ENCODE peak calls at places on chromosomes 4 and X, in nine cellular contexts. H is right lobe of liver, T is H9, Z is vagina, A is left ventricle myocardium inferior, Y is IMR-90, N is GM23338, S is right atrium auricular region, J is upper lobe of left lung. K is an unnamed sample. For H3K4me1, the result is how much of the 10 kb centered on the place peaks cover.

GRCh38 chr4:52715255-52715897 is 35.8 kb downstream of the ERVMER34-1 start:
- DNase-seq in H (no peak), T (no peak), Z (no peak), A (no peak), Y (no peak), N (no peak), S (no peak), J (no peak), K (no peak)

GRCh38 chr4:81747242-81747930 is 275.7 kb upstream of the RASGEF1B start:
- DNase-seq in H (no peak), T (no peak), Z (no peak), A (no peak), Y (no peak), N (no peak), S (no peak), J (peak), K (no peak)

GRCh38 chr4:84915396-84915780 is 51.1 kb downstream of the WDFY3 start:
- DNase-seq in H (no peak), T (no peak), Z (no peak), A (no peak), Y (peak), N (no peak), S (no peak), J (no peak), K (no peak)

GRCh38 chrX:19879742-19880378 is 7.5 kb downstream of the SH3KBP1 start:
- DNase-seq in H (no peak), T (no peak), Z (no peak), A (no peak), Y (no peak), N (no peak), S (no peak), J (no peak), K (no peak)

GRCh38 chrX:38985375-38985774 is 184.1 kb downstream of the MID1IP1 start:
- DNase-seq in H (no peak), T (no peak), Z (no peak), A (no peak), Y (peak), N (peak), S (no peak), J (no peak), K (no peak)

GRCh38 chr4:96131186-96131585 is 291.3 kb downstream of the PDHA2 start:
- DNase-seq in H (no peak), T (no peak), Z (no peak), A (no peak), Y (no peak), N (no peak), S (no peak), J (no peak), K (no peak)

GRCh38 chr4:36320130-36320902 is 38.9 kb downstream of the DTHD1 start:
- DNase-seq in H (no peak), T (no peak), Z (no peak), A (no peak), Y (no peak), N (no peak), S (no peak), J (no peak), K (no peak)

GRCh38 chr4:169045862-169046584 is 36.0 kb upstream of the CBR4 start:
- DNase-seq in H (no peak), T (peak), Z (no peak), A (no peak), Y (no peak), N (peak), S (no peak), J (peak), K (no peak)

GRCh38 chrX:14777484-14777883 is 95.4 kb downstream of the FANCB start:
- DNase-seq in H (no peak), T (no peak), Z (no peak), A (no peak), Y (peak), N (no peak), S (no peak), J (no peak), K (no peak)

GRCh38 chrX:134622056-134622812 is 36.0 kb downstream of the PLAC1 start:
- DNase-seq in H (no peak), T (peak), Z (no peak), A (no peak), Y (peak), N (peak), S (no peak), J (no peak), K (no peak)

GRCh38 chr4:168514249-168514852 is 17.5 kb downstream of the PALLD start:
- DNase-seq in H (no peak), T (no peak), Z (no peak), A (no peak), Y (peak), N (peak), S (no peak), J (no peak), K (no peak)

GRCh38 chrX:124506031-124506430 is 159.7 kb downstream of the SH2D1A start:
- DNase-seq in H (no peak), T (no peak), Z (no peak), A (no peak), Y (no peak), N (no peak), S (no peak), J (no peak), K (no peak)

GRCh38 chrX:71941771-71942170 is 31.1 kb downstream of the NHSL2 start:
- DNase-seq in H (no peak), T (no peak), Z (no peak), A (peak), Y (peak), N (no peak), S (no peak), J (no peak), K (no peak)

GRCh38 chrX:38837389-38837788 is 36.1 kb downstream of the MID1IP1 start:
- DNase-seq in H (no peak), T (no peak), Z (no peak), A (no peak), Y (peak), N (no peak), S (no peak), J (no peak), K (no peak)

GRCh38 chr4:121119715-121120114 is 44.4 kb downstream of the TNIP3 start:
- DNase-seq in H (no peak), T (no peak), Z (no peak), A (no peak), Y (no peak), N (no peak), S (no peak), J (no peak), K (no peak)

GRCh38 chrX:17535229-17535628 is 160.2 kb downstream of the NHS start:
- DNase-seq in H (no peak), T (peak), Z (no peak), A (no peak), Y (peak), N (peak), S (no peak), J (no peak), K (no peak)

GRCh38 chr4:169604131-169604900 is 8.1 kb downstream of the NEK1 start:
- DNase-seq in H (no peak), T (no peak), Z (no peak), A (no peak), Y (peak), N (no peak), S (no peak), J (no peak), K (no peak)

GRCh38 chr4:72218953-72219352 is 187.2 kb downstream of the NPFFR2 start:
- DNase-seq in H (no peak), T (no peak), Z (no peak), A (no peak), Y (no peak), N (no peak), S (no peak), J (no peak), K (no peak)

GRCh38 chrX:107741318-107741813 is 34.2 kb downstream of the TSC22D3 start:
- DNase-seq in H (no peak), T (no peak), Z (no peak), A (no peak), Y (no peak), N (no peak), S (no peak), J (no peak), K (no peak)

GRCh38 chrX:125736008-125736729 is 416.5 kb downstream of the TEX13C start:
- DNase-seq in H (no peak), T (no peak), Z (no peak), A (no peak), Y (no peak), N (no peak), S (no peak), J (no peak), K (no peak)

GRCh38 chr4:48462363-48462762 is 20.8 kb upstream of the SLC10A4 start:
- DNase-seq in H (no peak), T (no peak), Z (no peak), A (no peak), Y (no peak), N (no peak), S (no peak), J (no peak), K (no peak)

GRCh38 chrX:24646745-24647182 is 383 bp downstream of the PCYT1B start:
- DNase-seq in H (no peak), T (peak), Z (no peak), A (no peak), Y (no peak), N (peak), S (no peak), J (no peak), K (no peak)

GRCh38 chr4:52643846-52644245 is 15.3 kb downstream of the USP46 start:
- DNase-seq in H (peak), T (no peak), Z (no peak), A (peak), Y (peak), N (no peak), S (peak), J (peak), K (no peak)

GRCh38 chr4:23932186-23932585 is 42.3 kb upstream of the PPARGC1A start:
- DNase-seq in H (no peak), T (peak), Z (no peak), A (no peak), Y (no peak), N (peak), S (no peak), J (no peak), K (no peak)

GRCh38 chrX:40097101-40097491 is 662 bp downstream of the BCOR start:
- DNase-seq in H (no peak), T (no peak), Z (no peak), A (no peak), Y (no peak), N (no peak), S (no peak), J (no peak), K (no peak)

GRCh38 chr4:128854433-128854832 is 44.9 kb downstream of the JADE1 start:
- DNase-seq in H (no peak), T (no peak), Z (no peak), A (no peak), Y (peak), N (no peak), S (no peak), J (no peak), K (no peak)

GRCh38 chr4:173591760-173592159 is 61.7 kb upstream of the HAND2 start:
- DNase-seq in H (no peak), T (no peak), Z (no peak), A (no peak), Y (no peak), N (peak), S (no peak), J (no peak), K (no peak)

GRCh38 chrX:40531056-40531826 is 49.5 kb upstream of the ATP6AP2 start:
- DNase-seq in H (no peak), T (no peak), Z (no peak), A (no peak), Y (no peak), N (peak), S (no peak), J (no peak), K (peak)

GRCh38 chrX:71618787-71619186 is 476 bp upstream of the CXCR3 start:
- DNase-seq in H (no peak), T (no peak), Z (no peak), A (no peak), Y (no peak), N (no peak), S (no peak), J (no peak), K (no peak)

GRCh38 chr4:4712800-4713528 is 146.5 kb upstream of the MSX1 start:
- DNase-seq in H (no peak), T (no peak), Z (no peak), A (no peak), Y (no peak), N (peak), S (no peak), J (no peak), K (no peak)

GRCh38 chrX:128365523-128365922 is 313.3 kb upstream of the ACTRT1 start:
- DNase-seq in H (no peak), T (no peak), Z (no peak), A (no peak), Y (no peak), N (no peak), S (no peak), J (no peak), K (no peak)

GRCh38 chr4:83320548-83320947 is 14.1 kb downstream of the HPSE start:
- DNase-seq in H (peak), T (no peak), Z (no peak), A (peak), Y (peak), N (no peak), S (peak), J (peak), K (no peak)

GRCh38 chrX:3697701-3698279 is 15.7 kb downstream of the PRKX start:
- DNase-seq in H (no peak), T (no peak), Z (no peak), A (peak), Y (peak), N (no peak), S (peak), J (no peak), K (peak)
- H3K4me1 ChIP-seq in H (under half), T (under half), Z (under half), A (under half), Y (under half), N (under half), S (under half), J (under half), K (under half)

GRCh38 chr4:8322794-8323704 is 53.5 kb downstream of the HTRA3 start:
- DNase-seq in H (no peak), T (peak), Z (peak), A (no peak), Y (no peak), N (no peak), S (peak), J (no peak), K (no peak)

GRCh38 chr4:8321220-8321619 is 51.7 kb downstream of the HTRA3 start:
- DNase-seq in H (no peak), T (no peak), Z (no peak), A (no peak), Y (no peak), N (no peak), S (no peak), J (no peak), K (no peak)

GRCh38 chr4:8323947-8324555 is 54.5 kb downstream of the HTRA3 start:
- DNase-seq in H (no peak), T (peak), Z (peak), A (no peak), Y (peak), N (no peak), S (peak), J (no peak), K (no peak)

GRCh38 chr4:8325284-8325973 is 55.9 kb downstream of the HTRA3 start:
- DNase-seq in H (no peak), T (peak), Z (no peak), A (no peak), Y (no peak), N (no peak), S (peak), J (no peak), K (no peak)

DNA sequence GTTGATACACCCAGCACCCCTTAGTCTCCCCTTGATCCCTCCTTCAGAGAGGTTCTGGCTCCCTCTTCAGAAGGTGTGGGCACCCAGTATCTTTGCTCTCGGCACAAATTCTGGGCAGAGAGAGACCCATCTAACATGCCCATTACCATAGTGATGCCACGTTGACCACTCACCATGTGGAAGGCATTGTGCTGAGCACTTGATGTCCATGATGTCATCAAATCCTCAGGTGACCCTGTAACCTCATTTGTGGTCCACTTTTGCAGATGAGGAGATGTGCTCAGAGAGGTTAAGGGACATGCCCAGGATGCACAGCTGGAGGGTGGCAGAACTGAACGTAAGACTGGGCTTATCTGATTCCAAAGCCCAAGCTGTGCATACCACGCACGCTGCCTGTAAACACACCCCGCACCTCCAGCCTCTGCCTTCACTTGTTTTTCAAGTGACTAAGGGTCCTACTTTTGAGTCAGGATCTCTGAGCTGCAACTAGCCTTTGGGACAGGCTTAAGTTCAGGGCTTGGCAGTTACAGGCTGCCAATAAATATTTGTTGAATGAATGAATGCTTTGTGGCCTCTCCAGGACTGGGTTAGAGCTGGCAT is 55.2 kb downstream of the HTRA3 start:
- DNase-seq in H (no peak), T (no peak), Z (peak), A (no peak), Y (peak), N (no peak), S (peak), J (no peak), K (no peak)
- H3K4me1 ChIP-seq in H (under half), T (under half), Z (under half), A (under half), Y (under half), N (under half), S (under half), J (under half), K (under half)

DNA sequence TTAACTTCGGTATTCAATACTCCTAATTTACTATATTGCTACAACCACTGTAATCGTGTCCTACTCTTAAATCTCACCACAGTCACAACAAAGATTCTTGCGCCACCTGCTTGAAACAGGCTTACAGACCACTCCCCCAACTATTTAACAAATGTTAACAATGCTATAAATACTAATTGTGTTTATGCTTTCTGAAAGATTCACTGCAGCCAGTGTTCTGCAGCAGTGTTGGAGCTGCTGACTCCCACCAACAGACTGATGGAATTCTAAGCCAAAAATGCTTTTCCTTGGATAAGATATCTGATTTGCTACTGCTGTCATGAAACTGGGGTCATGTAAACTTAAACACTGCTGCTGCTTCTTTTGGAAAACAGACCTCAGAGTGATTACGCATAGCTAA is 244.2 kb upstream of the MAB21L2 start:
- DNase-seq in H (no peak), T (no peak), Z (no peak), A (no peak), Y (peak), N (peak), S (no peak), J (no peak), K (no peak)
- H3K4me1 ChIP-seq in H (under half), T (under half), Z (under half), A (under half), Y (under half), N (under half), S (under half), J (under half), K (under half)

GRCh38 chr4:39044364-39044946 is 12.2 kb upstream of the TMEM156 start:
- DNase-seq in H (peak), T (peak), Z (no peak), A (peak), Y (peak), N (peak), S (peak), J (peak), K (peak)
- H3K4me1 ChIP-seq in H (under half), T (under half), Z (under half), A (half or more), Y (under half), N (under half), S (under half), J (under half), K (under half)

GRCh38 chr4:142369141-142369540 is 477.0 kb downstream of the INPP4B start:
- DNase-seq in H (no peak), T (no peak), Z (no peak), A (no peak), Y (no peak), N (no peak), S (no peak), J (no peak), K (no peak)
- H3K4me1 ChIP-seq in H (under half), T (under half), Z (under half), A (under half), Y (under half), N (under half), S (under half), J (under half), K (under half)

DNA sequence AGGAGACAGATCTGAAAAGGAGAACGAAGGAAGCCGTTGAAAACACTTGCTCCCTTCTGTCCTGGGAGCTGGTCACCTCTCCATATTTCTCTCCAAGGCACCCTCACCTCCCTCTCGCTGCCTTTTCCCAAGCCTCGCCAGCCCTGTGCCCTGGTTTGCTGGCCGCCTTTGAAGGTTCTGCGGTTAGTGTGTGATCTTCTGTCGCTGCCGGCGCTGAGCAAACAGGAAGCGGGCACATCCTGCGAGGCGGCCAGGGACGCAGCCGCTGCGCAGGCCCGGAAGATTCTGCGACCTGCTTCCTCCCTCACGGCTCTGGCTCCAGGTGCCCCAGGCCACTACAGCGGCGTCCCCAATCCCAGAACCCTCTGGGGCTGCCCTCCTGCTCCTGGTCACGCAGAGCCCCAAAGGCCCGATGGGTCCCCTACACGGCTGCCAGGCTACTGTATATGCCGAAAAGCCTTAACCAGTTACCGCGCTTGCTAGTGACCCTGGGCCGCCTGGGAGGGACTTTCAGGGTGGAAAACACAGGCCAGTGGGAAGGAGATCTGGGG is 2.5 kb upstream of the SASH3 start:
- DNase-seq in H (peak), T (no peak), Z (no peak), A (peak), Y (no peak), N (no peak), S (no peak), J (peak), K (peak)
- H3K4me1 ChIP-seq in H (under half), T (under half), Z (under half), A (under half), Y (under half), N (under half), S (under half), J (under half), K (under half)

GRCh38 chr4:7638984-7639789 is 204.5 kb upstream of the PSAPL1 start:
- DNase-seq in H (peak), T (no peak), Z (no peak), A (no peak), Y (no peak), N (no peak), S (no peak), J (peak), K (no peak)
- H3K4me1 ChIP-seq in H (under half), T (under half), Z (under half), A (under half), Y (under half), N (under half), S (under half), J (under half), K (under half)